ENCODE peak calls at places on chromosomes 7 and 10, in five cellular contexts. F is D341Med; Q is T-helper 9 cell; J is activated CD4-positive, alpha-beta T cell treated with anti-CD3 and anti-CD28 coated beads, Interleukin-2, amount 10 ng/mL, durations not matched to agents 7 days and 5 days; U is anterior cingulate cortex. O is an unnamed sample.

GRCh38 chr7:38291650-38292049 is 18.2 kb upstream of the TARP start:
- DNase-seq in U (no peak), F (no peak), J (no peak), Q (no peak), O (no peak)

GRCh38 chr7:119472398-119473038 is 800.5 kb upstream of the KCND2 start:
- DNase-seq in J (no peak), Q (no peak), F (no peak), U (no peak), O (no peak)

GRCh38 chr7:83648464-83649241 is at the start of gene SEMA3E:
- DNase-seq in F (no peak), Q (no peak), U (no peak), J (no peak), O (peak; percentile 54)

GRCh38 chr7:100166317-100166940 is 2.0 kb downstream of the GAL3ST4 start:
- DNase-seq in U (no peak), Q (no peak), J (peak; percentile 72), F (no peak), O (no peak)

GRCh38 chr7:34162676-34163075 is 257.3 kb downstream of the BMPER start:
- DNase-seq in J (no peak), Q (no peak), F (no peak), U (no peak), O (no peak)

GRCh38 chr10:99927719-99928280 is 81.9 kb downstream of the DNMBP start:
- DNase-seq in Q (no peak), F (no peak), J (no peak), U (no peak), O (no peak)

GRCh38 chr7:94476251-94476840 is 33.3 kb upstream of the CASD1 start:
- DNase-seq in Q (no peak), F (no peak), J (no peak), U (no peak), O (no peak)

GRCh38 chr7:29318853-29319718 is 124.5 kb downstream of the CHN2 start:
- DNase-seq in J (no peak), Q (no peak), F (no peak), U (no peak), O (no peak)

GRCh38 chr7:4776160-4776623 is 769 bp downstream of the AP5Z1 start:
- DNase-seq in J (no peak), Q (no peak), U (no peak), F (no peak), O (no peak)

GRCh38 chr10:125742465-125742864 is 23.0 kb downstream of the EDRF1 start:
- DNase-seq in J (no peak), Q (no peak), F (no peak), U (no peak), O (no peak)

GRCh38 chr10:80090120-80090519 is 11.7 kb downstream of the TMEM254 start:
- DNase-seq in J (no peak), Q (no peak), U (no peak), F (no peak), O (no peak)

GRCh38 chr10:120824864-120825263 is 26.3 kb upstream of the WDR11 start:
- DNase-seq in J (peak; percentile 9), F (peak; percentile 59), U (no peak), Q (no peak), O (no peak)